ENCODE peak calls at places on chromosomes 1 and 21, in five cellular contexts. W is endodermal cell, F is NT2/D1, E is pancreas, L is OCI-LY7. T is an unnamed sample.

GRCh38 chr1:6222644-6223043 is 13.1 kb downstream of the ICMT start:
- DNase-seq in E (peak; percentile 28), L (no peak), F (no peak), W (no peak), T (no peak)

GRCh38 chr1:16019580-16020277 is 1.9 kb upstream of the HSPB7 start:
- DNase-seq in L (no peak), F (no peak), W (no peak), E (no peak), T (no peak)

GRCh38 chr1:156073740-156074139 is 8.5 kb downstream of the MEX3A start:
- DNase-seq in E (no peak), F (peak; percentile 93), W (peak; percentile 92), L (no peak), T (no peak)

GRCh38 chr1:40394456-40395172 is 21.1 kb downstream of the SMAP2 start:
- DNase-seq in E (no peak), F (no peak), W (no peak), L (no peak), T (peak; percentile 68)

GRCh38 chr1:46489638-46490602 is at the start of gene DMBX1:
- DNase-seq in L (no peak), W (peak; percentile 95), E (no peak), F (peak; percentile 54), T (no peak)

GRCh38 chr1:221541296-221541695 is 200.6 kb downstream of the DUSP10 start:
- DNase-seq in F (no peak), W (no peak), L (no peak), E (no peak), T (no peak)

GRCh38 chr1:109579496-109579895 is 31.1 kb downstream of the GNAI3 start:
- DNase-seq in E (no peak), F (no peak), W (no peak), L (no peak), T (no peak)

GRCh38 chr1:158002022-158002629 is 8.7 kb downstream of the KIRREL1 start:
- DNase-seq in L (no peak), E (no peak), F (no peak), W (no peak), T (no peak)

GRCh38 chr1:152533327-152533938 is 19.2 kb downstream of the CRCT1 start:
- DNase-seq in W (peak; percentile 67), L (peak; percentile 24), F (peak; percentile 82), E (no peak), T (peak; percentile 39)

GRCh38 chr1:83900530-83900929 is 98.4 kb downstream of the TTLL7 start:
- DNase-seq in L (no peak), F (no peak), W (no peak), E (no peak), T (no peak)

GRCh38 chr1:228695015-228695955 is 40.0 kb upstream of the RHOU start:
- DNase-seq in L (no peak), W (no peak), E (no peak), F (no peak), T (no peak)

GRCh38 chr21:16554522-16554921 is 824.7 kb downstream of the USP25 start:
- DNase-seq in E (no peak), L (no peak), W (no peak), F (no peak), T (no peak)

GRCh38 chr1:201011616-201012015 is 11.9 kb downstream of the KIF21B start:
- DNase-seq in W (no peak), F (no peak), L (no peak), E (no peak), T (no peak)

GRCh38 chr1:59150537-59151386 is 146.1 kb upstream of the FGGY start:
- DNase-seq in F (no peak), W (peak; percentile 53), E (no peak), L (no peak), T (no peak)

GRCh38 chr1:76161451-76161850 is 86.9 kb downstream of the ST6GALNAC3 start:
- DNase-seq in F (no peak), E (no peak), W (no peak), L (no peak), T (no peak)

GRCh38 chr1:18580676-18581419 is 49.8 kb upstream of the PAX7 start:
- DNase-seq in W (no peak), F (no peak), E (no peak), L (no peak), T (no peak)

GRCh38 chr1:46134660-46135331 is 2.4 kb upstream of the PIK3R3 start:
- DNase-seq in F (no peak), L (no peak), W (no peak), E (no peak), T (no peak)

GRCh38 chr1:72075411-72075810 is 206.9 kb downstream of the NEGR1 start:
- DNase-seq in F (no peak), E (no peak), L (no peak), W (no peak), T (no peak)

GRCh38 chr1:22171951-22172715 is 29.2 kb upstream of the WNT4 start:
- DNase-seq in L (no peak), F (no peak), W (peak; percentile 85), E (peak; percentile 42), T (no peak)

GRCh38 chr1:55081188-55081904 is 42.0 kb downstream of the PCSK9 start:
- DNase-seq in L (no peak), F (peak; percentile 44), W (peak; percentile 50), E (no peak), T (no peak)

GRCh38 chr1:189775343-189775742 is 702.3 kb downstream of the BRINP3 start:
- DNase-seq in E (no peak), L (no peak), F (no peak), W (no peak), T (no peak)

GRCh38 chr1:151820940-151821339 is 10.7 kb downstream of the RORC start:
- DNase-seq in L (peak; percentile 13), W (no peak), F (no peak), E (peak; percentile 91), T (no peak)

GRCh38 chr21:37087188-37087587 is 14.1 kb downstream of the TTC3 start:
- DNase-seq in F (no peak), E (no peak), W (no peak), L (no peak), T (no peak)

GRCh38 chr1:227944931-227945890 is 2.5 kb downstream of the WNT9A start:
- DNase-seq in L (no peak), W (peak; percentile 43), E (peak; percentile 83), F (no peak), T (no peak)

GRCh38 chr1:113834716-113835115 is 22.4 kb upstream of the RSBN1 start:
- DNase-seq in W (no peak), E (no peak), L (no peak), F (no peak), T (no peak)

GRCh38 chr1:226938903-226939438 is 1.1 kb upstream of the COQ8A start:
- DNase-seq in W (no peak), F (no peak), L (peak; percentile 13), E (no peak), T (no peak)

GRCh38 chr1:22263359-22263758 is 120.5 kb upstream of the WNT4 start:
- DNase-seq in F (no peak), L (no peak), E (no peak), W (no peak), T (no peak)

GRCh38 chr1:58500036-58500435 is 46.5 kb downstream of the OMA1 start:
- DNase-seq in W (no peak), E (no peak), L (no peak), F (no peak), T (no peak)

GRCh38 chr1:167412072-167412471 is 106.3 kb downstream of the CD247 start:
- DNase-seq in L (no peak), F (no peak), E (peak; percentile 74), W (no peak), T (no peak)

GRCh38 chr21:33640697-33641338 is 723 bp downstream of the CRYZL1 start:
- DNase-seq in F (no peak), W (peak; percentile 53), L (peak; percentile 20), E (no peak), T (no peak)

GRCh38 chr1:204477036-204477740 is 17.4 kb downstream of the PIK3C2B start:
- DNase-seq in F (no peak), W (no peak), E (no peak), L (no peak), T (no peak)
- H3K4me1 ChIP-seq in F (peaks cover 22% of the 10 kb centered on the region), W (peaks cover 5% of the 10 kb centered on the region), E (no peaks in the 10 kb centered on the region), L (peaks cover 51% of the 10 kb centered on the region), T (peaks cover 2% of the 10 kb centered on the region)

GRCh38 chr1:85321237-85321964 is 45.0 kb upstream of the BCL10 start:
- DNase-seq in W (no peak), F (no peak), L (no peak), E (no peak), T (no peak)
- H3K4me1 ChIP-seq in W (peaks cover 2% of the 10 kb centered on the region), F (no peaks in the 10 kb centered on the region), L (no peaks in the 10 kb centered on the region), E (no peaks in the 10 kb centered on the region), T (no peaks in the 10 kb centered on the region)

GRCh38 chr1:186191511-186191910 is 183.5 kb downstream of the TPR start:
- DNase-seq in L (no peak), W (no peak), F (no peak), E (no peak), T (no peak)

GRCh38 chr1:186195377-186195931 is 179.6 kb downstream of the TPR start:
- DNase-seq in E (no peak), W (no peak), F (no peak), L (no peak), T (no peak)

GRCh38 chr1:186189156-186189555 is 185.9 kb downstream of the TPR start:
- DNase-seq in E (no peak), L (no peak), F (no peak), W (no peak), T (no peak)

GRCh38 chr1:186193224-186193623 is 181.8 kb downstream of the TPR start:
- DNase-seq in F (no peak), W (no peak), E (no peak), L (no peak), T (no peak)

DNA sequence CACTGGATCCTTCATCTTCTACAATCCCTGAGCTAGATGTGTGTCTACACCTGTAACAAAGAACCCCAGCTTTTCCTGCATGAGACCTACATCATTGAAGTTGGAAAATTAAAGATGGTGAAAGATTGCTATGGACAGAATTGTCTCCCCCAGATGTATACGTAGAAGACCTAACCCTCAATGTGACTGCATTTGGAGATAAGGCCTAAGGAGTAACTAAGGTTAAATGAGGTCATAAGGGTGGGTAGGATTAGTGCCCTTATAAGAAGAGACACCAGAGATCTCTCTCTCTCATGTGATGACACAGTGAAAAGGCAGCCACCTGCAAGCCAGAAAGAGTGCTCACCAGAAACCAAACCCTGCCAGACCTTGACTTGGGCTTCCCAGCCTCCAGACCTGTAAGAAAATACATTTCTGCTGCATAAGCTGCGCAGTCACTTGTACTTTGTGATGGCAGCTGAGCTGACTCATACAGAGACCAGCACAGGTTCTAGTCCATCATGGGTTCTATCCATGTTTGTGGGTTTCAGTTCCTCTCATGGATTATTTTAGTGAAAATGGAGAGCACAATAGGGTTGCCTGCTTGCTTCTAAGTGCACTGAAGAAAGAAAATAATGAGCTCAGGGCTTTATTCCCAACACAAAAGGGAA is 180.8 kb downstream of the TPR start:
- DNase-seq in F (no peak), L (no peak), W (no peak), E (no peak), T (no peak)
- H3K4me1 ChIP-seq in F (no peaks in the 10 kb centered on the region), L (no peaks in the 10 kb centered on the region), W (peaks cover 4% of the 10 kb centered on the region), E (no peaks in the 10 kb centered on the region), T (no peaks in the 10 kb centered on the region)

DNA sequence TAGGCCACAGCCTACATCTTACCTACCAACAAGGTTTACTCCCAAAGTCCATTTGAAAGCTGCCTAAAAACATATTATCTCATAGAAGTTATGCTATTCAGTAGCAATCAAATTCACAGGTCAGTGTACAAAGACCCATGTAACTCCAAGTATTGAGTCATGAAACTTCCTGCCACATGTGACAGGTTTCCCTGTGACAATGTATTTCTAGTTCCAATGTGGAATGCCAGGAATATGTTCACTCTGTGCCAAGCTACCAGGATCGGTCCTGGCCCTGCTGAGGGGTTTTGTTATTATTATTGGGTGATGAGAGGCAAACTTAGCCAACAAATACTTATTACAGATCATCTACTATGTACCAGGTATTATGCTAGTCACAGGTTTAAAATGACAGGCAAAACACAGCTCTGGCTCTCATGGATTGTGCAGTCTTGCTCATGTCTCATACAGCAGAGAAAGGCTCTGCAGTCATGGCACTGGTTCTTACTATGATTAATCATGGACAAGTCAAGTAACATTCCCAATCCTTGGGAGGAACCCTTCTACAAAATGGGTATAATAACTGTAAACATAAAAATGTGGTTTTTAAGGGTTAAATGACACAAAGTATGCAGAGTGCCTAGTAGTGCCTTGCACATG is 22.5 kb downstream of the DPH5 start:
- DNase-seq in F (no peak), W (no peak), L (no peak), E (no peak), T (no peak)
- H3K4me1 ChIP-seq in F (no peaks in the 10 kb centered on the region), W (no peaks in the 10 kb centered on the region), L (peaks cover 8% of the 10 kb centered on the region), E (no peaks in the 10 kb centered on the region), T (peaks cover 32% of the 10 kb centered on the region)